ENCODE peak calls at places on chromosomes 4 and X, in ten cellular contexts. One of them, this sample, is unnamed.

GRCh38 chrX:37454537-37455285 is 105.5 kb downstream of the PRRG1 start:
- DNase-seq in NCI-H2107: no peak
- DNase-seq in M059J: peak
- DNase-seq in stimulated activated CD4-positive, alpha-beta T cell treated with anti-CD3 and anti-CD28 coated beads, Interleukin-2, amount 100 ng/mL, for 48 hours: no peak
- DNase-seq in cardiac muscle cell: no peak
- DNase-seq in activated T-cell treated with anti-CD3 and anti-CD28 coated beads, Interleukin-2, amount 50 U/mL, for 72 hours: no peak
- DNase-seq in keratinocyte: peak
- DNase-seq in RWPE1: peak
- DNase-seq in D341Med: no peak
- DNase-seq in HL-60: no peak
- DNase-seq in this sample: peak

GRCh38 chr4:62914758-62915157 is 1494.5 kb downstream of the TECRL start:
- DNase-seq in NCI-H2107: no peak
- DNase-seq in M059J: no peak
- DNase-seq in stimulated activated CD4-positive, alpha-beta T cell treated with anti-CD3 and anti-CD28 coated beads, Interleukin-2, amount 100 ng/mL, for 48 hours: no peak
- DNase-seq in cardiac muscle cell: no peak
- DNase-seq in activated T-cell treated with anti-CD3 and anti-CD28 coated beads, Interleukin-2, amount 50 U/mL, for 72 hours: no peak
- DNase-seq in keratinocyte: no peak
- DNase-seq in RWPE1: no peak
- DNase-seq in D341Med: no peak
- DNase-seq in HL-60: no peak
- DNase-seq in this sample: no peak

GRCh38 chr4:117400039-117400835 is 314.9 kb upstream of the TRAM1L1 start:
- DNase-seq in NCI-H2107: no peak
- DNase-seq in M059J: peak
- DNase-seq in stimulated activated CD4-positive, alpha-beta T cell treated with anti-CD3 and anti-CD28 coated beads, Interleukin-2, amount 100 ng/mL, for 48 hours: no peak
- DNase-seq in cardiac muscle cell: no peak
- DNase-seq in activated T-cell treated with anti-CD3 and anti-CD28 coated beads, Interleukin-2, amount 50 U/mL, for 72 hours: no peak
- DNase-seq in keratinocyte: peak
- DNase-seq in RWPE1: peak
- DNase-seq in D341Med: no peak
- DNase-seq in HL-60: no peak
- DNase-seq in this sample: no peak

GRCh38 chr4:52750819-52751348 is 341 bp downstream of the ERVMER34-1 start:
- DNase-seq in NCI-H2107: no peak
- DNase-seq in M059J: no peak
- DNase-seq in stimulated activated CD4-positive, alpha-beta T cell treated with anti-CD3 and anti-CD28 coated beads, Interleukin-2, amount 100 ng/mL, for 48 hours: peak
- DNase-seq in cardiac muscle cell: no peak
- DNase-seq in activated T-cell treated with anti-CD3 and anti-CD28 coated beads, Interleukin-2, amount 50 U/mL, for 72 hours: peak
- DNase-seq in keratinocyte: no peak
- DNase-seq in RWPE1: peak
- DNase-seq in D341Med: peak
- DNase-seq in HL-60: no peak
- DNase-seq in this sample: no peak

GRCh38 chr4:149638073-149638472 is 177.6 kb downstream of the IQCM start:
- DNase-seq in NCI-H2107: no peak
- DNase-seq in M059J: peak
- DNase-seq in stimulated activated CD4-positive, alpha-beta T cell treated with anti-CD3 and anti-CD28 coated beads, Interleukin-2, amount 100 ng/mL, for 48 hours: no peak
- DNase-seq in cardiac muscle cell: no peak
- DNase-seq in activated T-cell treated with anti-CD3 and anti-CD28 coated beads, Interleukin-2, amount 50 U/mL, for 72 hours: no peak
- DNase-seq in keratinocyte: no peak
- DNase-seq in RWPE1: peak
- DNase-seq in D341Med: no peak
- DNase-seq in HL-60: no peak
- DNase-seq in this sample: peak

GRCh38 chr4:10074767-10075105 is 41.9 kb downstream of the WDR1 start:
- DNase-seq in NCI-H2107: no peak
- DNase-seq in M059J: peak
- DNase-seq in stimulated activated CD4-positive, alpha-beta T cell treated with anti-CD3 and anti-CD28 coated beads, Interleukin-2, amount 100 ng/mL, for 48 hours: no peak
- DNase-seq in cardiac muscle cell: peak
- DNase-seq in activated T-cell treated with anti-CD3 and anti-CD28 coated beads, Interleukin-2, amount 50 U/mL, for 72 hours: no peak
- DNase-seq in keratinocyte: no peak
- DNase-seq in RWPE1: peak
- DNase-seq in D341Med: peak
- DNase-seq in HL-60: no peak
- DNase-seq in this sample: no peak

GRCh38 chr4:124804584-124804983 is 92.1 kb upstream of the ANKRD50 start:
- DNase-seq in NCI-H2107: no peak
- DNase-seq in M059J: peak
- DNase-seq in stimulated activated CD4-positive, alpha-beta T cell treated with anti-CD3 and anti-CD28 coated beads, Interleukin-2, amount 100 ng/mL, for 48 hours: no peak
- DNase-seq in cardiac muscle cell: no peak
- DNase-seq in activated T-cell treated with anti-CD3 and anti-CD28 coated beads, Interleukin-2, amount 50 U/mL, for 72 hours: no peak
- DNase-seq in keratinocyte: no peak
- DNase-seq in RWPE1: no peak
- DNase-seq in D341Med: no peak
- DNase-seq in HL-60: no peak
- DNase-seq in this sample: no peak

GRCh38 chrX:72621619-72622485 is 49.2 kb upstream of the HDAC8 start:
- DNase-seq in NCI-H2107: no peak
- DNase-seq in M059J: peak
- DNase-seq in stimulated activated CD4-positive, alpha-beta T cell treated with anti-CD3 and anti-CD28 coated beads, Interleukin-2, amount 100 ng/mL, for 48 hours: no peak
- DNase-seq in cardiac muscle cell: no peak
- DNase-seq in activated T-cell treated with anti-CD3 and anti-CD28 coated beads, Interleukin-2, amount 50 U/mL, for 72 hours: peak
- DNase-seq in keratinocyte: no peak
- DNase-seq in RWPE1: peak
- DNase-seq in D341Med: no peak
- DNase-seq in HL-60: no peak
- DNase-seq in this sample: no peak

This sample was measured in epithelial cell of prostate.